ENCODE peak calls at places on chromosome 21, in five cellular contexts. N, W, I, A and C are unnamed samples.

GRCh38 chr21:31255846-31256395 is 88.1 kb downstream of the TIAM1 start:
- DNase-seq in N (no peak), W (no peak), I (no peak), A (no peak), C (no peak)

GRCh38 chr21:45887121-45887611 is 94.4 kb upstream of the COL6A1 start:
- DNase-seq in N (no peak), W (no peak), I (no peak), A (no peak), C (no peak)

GRCh38 chr21:15682182-15682895 is 47.4 kb upstream of the USP25 start:
- DNase-seq in N (no peak), W (peak; percentile 76), I (no peak), A (no peak), C (no peak)

GRCh38 chr21:41359289-41359688 is 2.5 kb upstream of the MX2 start:
- DNase-seq in N (no peak), W (no peak), I (no peak), A (no peak), C (peak; percentile 53)

GRCh38 chr21:16113052-16113715 is 383.4 kb downstream of the USP25 start:
- DNase-seq in N (no peak), W (peak; percentile 16), I (no peak), A (no peak), C (no peak)

GRCh38 chr21:38913120-38913975 is 107.6 kb downstream of the ETS2 start:
- DNase-seq in N (peak; percentile 94), W (peak; percentile 69), I (peak; percentile 92), A (peak; percentile 88), C (no peak)

GRCh38 chr21:16454371-16454770 is 724.6 kb downstream of the USP25 start:
- DNase-seq in N (no peak), W (no peak), I (no peak), A (no peak), C (no peak)

GRCh38 chr21:46486481-46487000 is 27.9 kb downstream of the DIP2A start:
- DNase-seq in N (no peak), W (peak; percentile 51), I (no peak), A (no peak), C (no peak)

GRCh38 chr21:29718081-29718815 is 221.5 kb downstream of the GRIK1 start:
- DNase-seq in N (no peak), W (peak; percentile 34), I (no peak), A (no peak), C (no peak)

GRCh38 chr21:15729674-15730483 is at the start of gene USP25:
- DNase-seq in N (peak; percentile 97), W (peak; percentile 60), I (peak; percentile 93), A (peak; percentile 94), C (peak; percentile 95)

GRCh38 chr21:39523398-39523797 is 71.6 kb downstream of the SH3BGR start:
- DNase-seq in N (no peak), W (no peak), I (peak; percentile 83), A (no peak), C (no peak)

GRCh38 chr21:46482846-46483231 is 24.1 kb downstream of the DIP2A start:
- DNase-seq in N (no peak), W (no peak), I (no peak), A (no peak), C (no peak)

GRCh38 chr21:44740721-44741120 is 29.3 kb upstream of the TSPEAR start:
- DNase-seq in N (no peak), W (no peak), I (no peak), A (peak; percentile 20), C (no peak)
- H3K9me3 ChIP-seq in N (no peaks in the 10 kb centered on the region), W (peaks cover 37% of the 10 kb centered on the region), I (peaks cover 8% of the 10 kb centered on the region), A (no peaks in the 10 kb centered on the region), C (peaks cover 14% of the 10 kb centered on the region)

DNA sequence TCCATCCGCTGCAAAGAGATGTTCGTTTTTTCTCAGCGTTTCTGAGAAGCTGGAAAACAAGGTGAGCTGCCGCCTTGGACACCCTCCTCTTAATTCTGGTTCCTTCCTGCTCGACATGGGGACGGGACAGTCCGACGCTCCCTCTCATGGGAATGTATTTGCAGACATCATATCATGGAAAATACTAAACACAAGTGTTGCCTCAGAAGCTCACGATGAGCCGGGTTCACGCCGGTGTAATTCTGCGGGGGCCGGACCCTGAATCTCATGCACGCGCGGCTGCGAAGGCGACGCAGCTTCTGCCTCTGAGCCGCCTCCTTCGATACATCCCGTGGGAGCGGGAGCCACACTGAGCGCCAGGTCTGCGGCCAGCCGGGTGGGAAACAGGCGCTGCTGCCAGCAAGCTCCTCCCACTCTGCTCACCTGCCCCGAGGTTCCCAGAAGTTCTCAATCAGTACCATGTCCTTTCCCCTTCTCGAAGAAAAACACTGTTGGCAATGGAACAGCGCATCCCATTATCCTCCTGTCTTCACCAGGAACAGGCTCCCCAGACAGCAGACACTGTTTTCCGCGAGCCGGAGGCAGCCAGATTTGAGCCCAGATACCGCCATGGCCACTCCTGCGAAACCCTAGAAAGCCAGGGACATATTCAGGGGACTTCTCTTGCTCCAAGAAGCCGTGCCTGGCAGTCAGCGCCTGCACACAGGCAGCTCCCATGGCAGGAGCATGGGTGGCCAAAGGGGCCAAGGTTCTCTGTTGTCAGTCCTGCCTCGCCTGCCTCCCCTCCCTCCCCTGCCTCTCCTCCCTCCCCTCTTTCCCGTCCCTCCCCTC is 98.0 kb downstream of the WDR4 start:
- DNase-seq in N (peak; percentile 75), W (no peak), I (peak; percentile 49), A (no peak), C (no peak)
- H3K4me3 ChIP-seq in N (peak overlapping the region; percentile 17), W (no peak overlapping the region), I (no peak overlapping the region), A (peak overlapping the region; percentile 38), C (no peak overlapping the region)

DNA sequence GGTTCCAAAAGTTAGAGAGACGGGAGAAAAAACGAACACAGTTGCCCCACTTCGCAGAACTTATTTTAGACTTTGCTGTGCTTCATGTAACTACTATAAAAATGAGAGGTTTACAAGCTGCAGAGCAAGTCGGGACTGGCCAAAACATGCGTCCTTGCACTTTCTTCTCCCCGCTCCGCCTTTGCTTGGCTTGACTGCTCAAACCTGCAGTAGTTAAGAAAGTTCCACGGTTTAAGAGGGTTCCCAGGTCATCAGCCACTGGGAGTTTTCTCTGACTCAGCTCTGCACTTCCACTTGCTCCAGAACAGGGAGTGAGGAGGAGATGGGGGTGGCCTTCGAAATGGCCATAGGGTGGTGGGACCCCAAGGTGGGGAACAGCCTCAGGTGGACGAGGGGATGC is 36.2 kb downstream of the CLIC6 start:
- DNase-seq in N (no peak), W (no peak), I (no peak), A (no peak), C (no peak)
- H3K27ac ChIP-seq in N (no peak overlapping the region), W (no peak overlapping the region), I (no peak overlapping the region), A (peak overlapping the region; percentile 66), C (no peak overlapping the region)

DNA sequence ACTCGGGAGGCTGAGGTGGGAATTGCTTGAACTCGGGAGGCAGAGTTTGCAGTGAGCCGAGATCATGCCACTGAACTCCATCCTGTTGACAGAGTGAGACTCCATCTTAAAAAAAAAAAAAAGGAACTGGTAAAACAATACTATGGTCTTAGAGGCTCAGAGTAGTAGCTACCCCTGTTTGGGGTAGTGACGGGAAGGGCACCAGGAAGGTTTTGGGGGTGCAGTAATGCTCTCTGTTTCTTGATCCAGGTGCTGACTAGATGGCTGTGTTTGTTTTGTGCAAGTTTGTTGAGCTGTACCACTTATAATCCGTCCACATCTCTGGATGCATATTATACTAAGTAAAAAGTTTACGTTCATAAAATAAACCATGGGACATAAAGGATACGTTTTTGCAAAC is 765.8 kb upstream of the TPTE start:
- DNase-seq in N (no peak), W (no peak), I (no peak), A (no peak), C (no peak)
- H3K9me3 ChIP-seq in N (no peaks in the 10 kb centered on the region), W (peaks cover 42% of the 10 kb centered on the region), I (no peaks in the 10 kb centered on the region), A (peaks cover 43% of the 10 kb centered on the region), C (no peaks in the 10 kb centered on the region)

DNA sequence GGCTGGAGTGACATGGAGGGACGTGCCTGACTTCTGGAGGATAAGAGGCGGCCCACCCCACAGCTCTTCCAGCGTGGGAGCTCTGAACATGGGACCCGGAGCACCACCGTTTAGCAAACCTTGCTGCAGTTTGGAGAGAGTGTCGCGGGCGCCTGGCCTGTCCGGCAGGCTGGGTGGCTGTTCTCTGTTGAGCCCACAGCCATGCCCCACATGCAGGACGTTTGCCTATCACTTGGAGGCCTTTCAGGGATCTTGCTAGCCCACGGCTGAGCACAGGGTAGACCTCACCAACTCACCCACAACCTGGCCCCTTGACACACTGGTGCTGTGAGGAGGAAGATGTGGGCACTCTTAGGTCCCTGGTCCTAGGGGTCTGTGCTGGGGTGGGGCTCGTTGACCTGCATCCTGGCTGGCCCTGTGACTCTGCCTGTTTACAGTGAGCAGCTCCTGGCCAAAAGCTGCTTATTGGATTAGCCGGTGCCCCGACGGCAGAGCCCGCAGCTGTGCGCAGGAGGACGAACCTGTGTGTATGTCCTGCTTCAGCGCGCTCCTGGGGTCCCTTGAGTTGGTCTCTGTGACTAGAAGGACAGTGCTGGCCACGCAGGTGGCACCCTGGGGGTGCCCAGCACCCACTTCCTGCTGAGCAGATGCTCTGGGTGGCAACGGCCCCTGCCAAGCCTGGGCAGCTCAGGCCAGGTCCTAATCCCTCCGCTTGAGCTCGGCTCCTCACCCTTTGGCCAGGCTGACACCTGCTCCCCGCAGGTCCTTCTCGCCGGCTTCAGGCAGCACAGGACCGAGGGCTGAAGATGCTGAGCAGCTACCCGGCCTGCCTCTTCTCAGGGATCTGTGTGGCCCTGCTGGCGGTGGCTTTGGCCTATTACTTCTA is 72.4 kb upstream of the TRAPPC10 start:
- DNase-seq in N (no peak), W (no peak), I (no peak), A (no peak), C (no peak)
- H3K4me3 ChIP-seq in N (no peak overlapping the region), W (no peak overlapping the region), I (no peak overlapping the region), A (no peak overlapping the region), C (no peak overlapping the region)

GRCh38 chr21:32476661-32477423 is 64.3 kb downstream of the EVA1C start:
- DNase-seq in N (no peak), W (no peak), I (no peak), A (peak; percentile 29), C (no peak)

GRCh38 chr21:32472890-32473765 is 60.6 kb downstream of the EVA1C start:
- DNase-seq in N (peak; percentile 27), W (no peak), I (no peak), A (peak; percentile 16), C (peak; percentile 30)

GRCh38 chr21:32477424-32477745 is 64.9 kb downstream of the EVA1C start:
- DNase-seq in N (no peak), W (no peak), I (no peak), A (no peak), C (no peak)

GRCh38 chr21:32475162-32475812 is 62.8 kb downstream of the EVA1C start:
- DNase-seq in N (no peak), W (peak; percentile 66), I (no peak), A (no peak), C (no peak)

DNA sequence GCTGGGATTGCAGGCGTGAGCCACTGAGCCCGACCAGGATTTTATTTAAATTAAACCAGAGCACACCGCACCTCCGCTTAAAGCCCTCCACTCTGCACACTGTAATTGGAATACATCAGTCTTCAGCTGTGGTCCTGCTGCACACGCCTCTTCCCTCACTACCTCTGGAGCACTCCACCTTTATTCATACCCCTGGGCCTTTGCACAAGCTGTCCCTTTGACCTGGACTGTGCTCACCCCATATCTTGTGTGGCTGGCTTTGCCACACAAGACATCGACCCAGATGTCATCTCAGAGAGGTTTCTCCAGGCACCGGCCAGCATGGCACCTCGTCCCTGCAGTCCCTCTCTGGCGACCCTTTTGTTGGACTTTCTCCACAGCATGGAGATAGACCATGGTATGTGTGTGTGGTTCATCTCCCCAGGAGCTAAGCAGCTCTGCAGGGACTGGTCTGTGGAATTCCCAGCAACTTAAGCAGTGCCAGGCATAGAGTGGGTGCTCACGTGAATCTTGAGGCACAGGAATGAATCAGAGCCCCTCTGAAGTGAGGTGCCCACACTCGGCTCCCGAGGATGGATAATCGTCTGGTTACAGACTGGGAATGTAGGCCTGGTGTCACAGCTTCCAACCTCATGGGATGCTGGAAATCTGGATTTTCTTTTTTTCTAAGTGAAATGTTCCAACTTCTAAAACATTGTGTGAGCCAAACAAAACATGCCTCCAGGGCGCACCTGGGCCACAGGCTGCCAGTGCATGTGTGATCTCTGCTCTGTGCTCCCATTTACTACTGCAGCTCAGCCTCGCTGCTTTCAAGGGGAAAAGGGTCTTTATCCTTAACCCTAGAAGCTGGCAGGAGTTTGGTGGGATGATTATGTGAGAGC is 61.9 kb downstream of the EVA1C start:
- DNase-seq in N (peak; percentile 26), W (no peak), I (no peak), A (peak; percentile 22), C (peak; percentile 59)
- H3K27ac ChIP-seq in N (peak overlapping the region; percentile 17), W (no peak overlapping the region), I (no peak overlapping the region), A (peak overlapping the region; percentile 27), C (peak overlapping the region; percentile 27)

GRCh38 chr21:10575311-10575667 is 53.9 kb downstream of the TPTE start:
- DNase-seq in N (no peak), W (no peak), I (no peak), A (no peak), C (no peak)
- H3K9me3 ChIP-seq in N (peaks cover 31% of the 10 kb centered on the region), W (peaks cover 20% of the 10 kb centered on the region), I (peaks cover 23% of the 10 kb centered on the region), A (peaks cover 26% of the 10 kb centered on the region), C (no peaks in the 10 kb centered on the region)